ENCODE peak calls at places on chromosomes 4 and X, in five cellular contexts. E, O, Q, T and K are unnamed samples.

GRCh38 chr4:185587444-185588161 is 52.3 kb upstream of the PDLIM3 start:
- DNase-seq in E (peak), Q (no peak), O (no peak), T (no peak), K (peak)

GRCh38 chr4:152991361-152991760 is 55.2 kb downstream of the FHDC1 start:
- DNase-seq in E (no peak), Q (no peak), O (no peak), T (no peak), K (no peak)

GRCh38 chrX:131068945-131069719 is 11.0 kb downstream of the ARHGAP36 start:
- DNase-seq in T (no peak), Q (peak), O (no peak), E (no peak), K (peak)

GRCh38 chr4:111230265-111230664 is 607.4 kb upstream of the PITX2 start:
- DNase-seq in T (no peak), E (no peak), Q (no peak), O (no peak), K (no peak)

GRCh38 chr4:144862221-144862620 is 216.3 kb downstream of the HHIP start:
- DNase-seq in E (no peak), O (no peak), Q (no peak), T (no peak), K (no peak)

GRCh38 chrX:54288989-54289388 is 68.9 kb downstream of the WNK3 start:
- DNase-seq in E (no peak), Q (no peak), T (no peak), O (no peak), K (no peak)

GRCh38 chr4:129403848-129404247 is 307.9 kb downstream of the C4orf33 start:
- DNase-seq in T (no peak), O (no peak), Q (no peak), E (no peak), K (no peak)

GRCh38 chrX:17635231-17635630 is 102.1 kb upstream of the SCML1 start:
- DNase-seq in O (no peak), T (no peak), E (no peak), Q (no peak), K (no peak)

GRCh38 chr4:174521800-174522182 is 497 bp downstream of the HPGD start:
- DNase-seq in Q (no peak), T (no peak), E (no peak), O (peak), K (no peak)

GRCh38 chrX:109600114-109600710 is 24.8 kb downstream of the KCNE5 start:
- DNase-seq in E (no peak), Q (no peak), O (no peak), T (peak), K (no peak)

GRCh38 chr4:41260315-41260714 is 3.6 kb downstream of the UCHL1 start:
- DNase-seq in O (no peak), E (no peak), Q (no peak), T (no peak), K (no peak)

GRCh38 chr4:8851321-8852117 is 20.1 kb downstream of the HMX1 start:
- DNase-seq in E (no peak), O (no peak), T (peak), Q (peak), K (no peak)

GRCh38 chr4:145333786-145334185 is 147.9 kb upstream of the SMAD1 start:
- DNase-seq in O (no peak), E (no peak), Q (no peak), T (no peak), K (no peak)

GRCh38 chrX:106684207-106684606 is 42.3 kb upstream of the RNF128 start:
- DNase-seq in Q (no peak), E (no peak), O (no peak), T (no peak), K (no peak)

GRCh38 chrX:27336466-27337091 is 126.6 kb downstream of the PPP4R3C start:
- DNase-seq in T (no peak), Q (no peak), E (no peak), O (no peak), K (peak)

GRCh38 chrX:54074826-54075225 is 30.6 kb upstream of the PHF8 start:
- DNase-seq in Q (no peak), O (no peak), E (no peak), T (no peak), K (no peak)

GRCh38 chr4:150818661-150819060 is 196.4 kb downstream of the LRBA start:
- DNase-seq in O (no peak), E (no peak), Q (no peak), T (no peak), K (no peak)

GRCh38 chrX:40261955-40262596 is 164.3 kb upstream of the BCOR start:
- DNase-seq in Q (no peak), E (no peak), T (no peak), O (no peak), K (no peak)

GRCh38 chr4:83252782-83253405 is 31.7 kb downstream of the COQ2 start:
- DNase-seq in T (no peak), Q (no peak), O (peak), E (peak), K (peak)

GRCh38 chr4:173991321-173991720 is 292.1 kb downstream of the FBXO8 start:
- DNase-seq in Q (no peak), T (no peak), O (no peak), E (no peak), K (no peak)

GRCh38 chrX:72526534-72527508 is 45.8 kb downstream of the HDAC8 start:
- DNase-seq in E (no peak), Q (no peak), T (no peak), O (no peak), K (peak)

GRCh38 chr4:53854991-53855885 is 209.2 kb downstream of the CHIC2 start:
- DNase-seq in Q (no peak), O (no peak), T (no peak), E (no peak), K (no peak)

GRCh38 chr4:16417198-16417597 is 190.9 kb upstream of the TAPT1 start:
- DNase-seq in Q (no peak), T (no peak), O (no peak), E (no peak), K (no peak)

GRCh38 chrX:37825225-37825842 is 22.0 kb downstream of the DYNLT3 start:
- DNase-seq in Q (no peak), O (peak), T (no peak), E (peak), K (peak)

GRCh38 chr4:169900241-169900845 is 125.9 kb downstream of the MFAP3L start:
- DNase-seq in Q (no peak), T (no peak), O (no peak), E (no peak), K (no peak)

GRCh38 chr4:109365944-109366343 is 63.5 kb upstream of the COL25A1 start:
- DNase-seq in T (no peak), E (no peak), O (no peak), Q (no peak), K (no peak)

DNA sequence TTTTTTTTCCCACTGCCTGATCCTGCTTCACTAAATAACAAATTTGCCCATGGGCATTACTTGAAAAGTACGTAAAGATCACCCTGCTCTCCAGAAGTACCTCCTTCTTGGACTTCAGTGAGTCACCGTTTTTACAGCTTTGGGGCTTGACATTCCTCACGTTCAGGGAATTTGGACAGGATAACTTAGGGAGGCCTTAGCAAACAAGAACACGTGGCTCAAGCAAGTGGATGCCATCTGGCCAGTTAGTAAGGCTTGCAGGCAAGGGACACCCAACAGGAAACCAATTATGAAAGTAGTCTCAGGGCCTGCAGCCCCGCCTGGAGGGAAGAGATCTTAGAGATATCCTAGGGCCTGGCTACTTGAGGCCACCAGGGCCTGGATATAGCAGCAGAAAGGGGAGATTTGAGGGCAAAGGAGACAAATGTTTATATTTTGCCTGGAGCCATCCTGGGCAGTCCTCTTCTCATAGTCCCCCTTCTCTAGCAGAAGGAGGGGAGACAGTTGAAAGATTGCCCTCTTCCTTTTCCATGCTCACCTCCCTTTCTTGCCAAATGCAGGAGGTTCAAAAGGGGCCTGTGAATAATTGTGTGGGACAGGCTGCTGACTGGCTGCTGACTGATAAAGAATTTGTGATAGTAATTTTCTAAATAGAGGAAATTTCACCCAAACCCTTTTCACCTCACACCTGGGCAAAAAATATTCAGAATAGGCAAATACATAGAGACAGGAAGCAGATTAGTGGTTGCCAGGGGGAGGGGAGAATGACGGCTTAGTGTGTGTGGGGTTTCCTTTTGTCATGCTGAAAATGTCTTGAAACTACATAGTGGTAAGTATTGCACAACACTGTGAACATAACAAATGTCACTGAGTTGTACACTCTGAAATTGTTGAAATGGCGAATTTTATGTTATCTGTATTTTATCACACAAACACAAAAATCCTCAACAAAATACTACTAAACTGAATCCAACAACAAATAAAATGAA is 60.4 kb upstream of the PLAC1 start:
- DNase-seq in T (no peak), E (no peak), Q (no peak), O (peak), K (peak)
- TF ChIP-seq CTCF in T (no peak), E (no peak), Q (no peak), O (no peak), K (no peak)

GRCh38 chr4:78496021-78496643 is 55.4 kb upstream of the ANXA3 start:
- DNase-seq in Q (no peak), E (no peak), O (no peak), T (no peak), K (no peak)
- H3K4me3 ChIP-seq in Q (no peak), E (no peak), O (no peak), T (no peak), K (no peak)

DNA sequence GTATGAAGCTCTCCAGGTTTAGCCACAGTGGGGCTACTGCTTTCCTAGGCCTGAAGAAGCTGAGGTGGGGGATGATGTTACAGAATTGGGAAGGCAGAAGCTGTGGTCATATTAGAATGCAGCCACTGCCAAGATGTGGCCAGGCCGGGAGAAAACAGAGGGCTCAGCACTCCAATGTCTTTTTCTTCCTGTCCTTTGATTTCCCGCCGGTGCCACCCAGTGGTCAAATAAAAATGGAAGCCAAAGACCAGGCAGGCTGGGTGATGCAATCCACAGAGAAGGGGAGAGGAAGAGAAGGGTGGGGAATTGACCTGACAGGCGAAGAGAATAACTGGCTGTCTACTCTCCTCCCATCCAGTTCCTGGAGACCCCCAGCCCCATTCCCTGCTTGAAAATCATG is 94.9 kb upstream of the SHISA3 start:
- DNase-seq in O (no peak), Q (no peak), E (no peak), T (no peak), K (peak)
- TF ChIP-seq CTCF in O (no peak), Q (no peak), E (no peak), T (peak), K (no peak)

GRCh38 chr4:141220271-141220654 is 432 bp upstream of the ZNF330 start:
- DNase-seq in O (no peak), Q (no peak), E (no peak), T (no peak), K (no peak)
- H3K4me3 ChIP-seq in O (no peak), Q (peak), E (peak), T (peak), K (peak)